ENCODE peak calls at places on chromosomes 12 and 14, in four cellular contexts. B is hippocampal formation, U is AG20443, A is occipital lobe. L is an unnamed sample.

GRCh38 chr14:94009767-94010166 is 12.7 kb downstream of the CCDC197 start:
- DNase-seq in B (no peak), U (peak; percentile 58), A (no peak), L (no peak)

GRCh38 chr12:80490329-80490728 is 46.3 kb downstream of the PTPRQ start:
- DNase-seq in B (no peak), U (no peak), A (no peak), L (no peak)

GRCh38 chr12:88206636-88207035 is 64.5 kb downstream of the TMTC3 start:
- DNase-seq in B (no peak), U (peak; percentile 24), A (no peak), L (no peak)

GRCh38 chr14:99158150-99158549 is 113.8 kb downstream of the BCL11B start:
- DNase-seq in B (no peak), U (no peak), A (no peak), L (no peak)

GRCh38 chr14:106652494-106652893 is 1126.1 kb downstream of the TMEM121 start:
- DNase-seq in B (no peak), U (no peak), A (no peak), L (no peak)

GRCh38 chr12:82659343-82660207 is 27.1 kb upstream of the TMTC2 start:
- DNase-seq in B (no peak), U (no peak), A (no peak), L (no peak)

GRCh38 chr12:105860556-105861207 is 278.1 kb downstream of the NUAK1 start:
- DNase-seq in B (no peak), U (no peak), A (no peak), L (no peak)

GRCh38 chr14:29085546-29085945 is 319.0 kb downstream of the FOXG1 start:
- DNase-seq in B (no peak), U (peak; percentile 12), A (no peak), L (no peak)

GRCh38 chr14:52868911-52869611 is 77.7 kb upstream of the GNPNAT1 start:
- DNase-seq in B (no peak), U (no peak), A (no peak), L (no peak)

GRCh38 chr14:100898935-100899840 is 4.3 kb downstream of the RTL1 start:
- DNase-seq in B (no peak), U (no peak), A (no peak), L (no peak)

GRCh38 chr14:75277796-75278421 is 719 bp upstream of the FOS start:
- DNase-seq in B (no peak), U (no peak), A (no peak), L (no peak)

GRCh38 chr14:86035882-86036281 is 505.9 kb downstream of the FLRT2 start:
- DNase-seq in B (no peak), U (peak; percentile 11), A (no peak), L (no peak)

L was measured in dorsolateral prefrontal cortex.